ENCODE peak calls at places on chromosomes 2 and 18, in four cellular contexts. F, I, A and P are unnamed samples.
A peak's percentile ranks its signal among the peaks of the same experiment; 100 is the strongest.

GRCh38 chr2:85413592-85414421 is 3.6 kb upstream of the CAPG start:
- DNase-seq in A (peak; percentile 65), I (no peak), F (peak; percentile 46), P (peak; percentile 63)

GRCh38 chr2:110126926-110127325 is 11.3 kb upstream of the MALL start:
- DNase-seq in I (no peak), A (no peak), F (no peak), P (no peak)

GRCh38 chr2:142130111-142131015 is 453 bp downstream of the LRP1B start:
- DNase-seq in A (peak; percentile 74), I (peak; percentile 72), F (peak; percentile 51), P (peak; percentile 81)

GRCh38 chr2:101766871-101767739 is 69.6 kb downstream of the MAP4K4 start:
- DNase-seq in I (no peak), A (peak; percentile 79), F (peak; percentile 93), P (peak; percentile 90)

GRCh38 chr2:105593221-105593967 is 151.3 kb upstream of the NCK2 start:
- DNase-seq in I (peak; percentile 60), F (peak; percentile 2), A (peak; percentile 36), P (no peak)

GRCh38 chr2:110120171-110121051 is 4.8 kb upstream of the MALL start:
- DNase-seq in A (no peak), F (no peak), I (no peak), P (no peak)

GRCh38 chr2:128535928-128536327 is 217.3 kb upstream of the HS6ST1 start:
- DNase-seq in F (peak; percentile 94), A (peak; percentile 83), I (no peak), P (peak; percentile 89)

GRCh38 chr2:107730898-107731297 is 95.8 kb upstream of the RGPD4 start:
- DNase-seq in A (no peak), I (no peak), F (no peak), P (no peak)

GRCh38 chr2:163665817-163666216 is 70.0 kb downstream of the FIGN start:
- DNase-seq in I (no peak), A (no peak), F (peak; percentile 49), P (peak; percentile 71)

GRCh38 chr2:86293612-86294011 is 43.8 kb downstream of the REEP1 start:
- DNase-seq in I (no peak), F (no peak), A (no peak), P (no peak)

GRCh38 chr2:69576895-69577294 is 66.6 kb downstream of the AAK1 start:
- DNase-seq in I (no peak), F (no peak), A (no peak), P (no peak)

GRCh38 chr2:23524261-23524706 is 139.3 kb downstream of the KLHL29 start:
- DNase-seq in I (no peak), A (no peak), F (peak; percentile 62), P (peak; percentile 20)

GRCh38 chr2:168136392-168136977 is 110.9 kb downstream of the STK39 start:
- DNase-seq in I (no peak), F (peak; percentile 48), A (peak; percentile 65), P (peak; percentile 58)

GRCh38 chr2:172962824-172963223 is 112.8 kb upstream of the MAP3K20 start:
- DNase-seq in A (no peak), F (peak; percentile 78), I (no peak), P (peak; percentile 77)

GRCh38 chr2:7867858-7868257 is 814.0 kb upstream of the ID2 start:
- DNase-seq in F (no peak), A (no peak), I (no peak), P (no peak)

GRCh38 chr2:20457027-20457426 is 10.2 kb downstream of the RHOB start:
- DNase-seq in A (no peak), I (no peak), F (peak; percentile 65), P (peak; percentile 86)

GRCh38 chr2:54575379-54575888 is 119.3 kb downstream of the SPTBN1 start:
- DNase-seq in F (peak; percentile 49), I (no peak), A (peak; percentile 99), P (peak; percentile 61)

GRCh38 chr2:185242462-185242861 is 496.1 kb upstream of the FSIP2 start:
- DNase-seq in A (no peak), F (no peak), I (no peak), P (no peak)

GRCh38 chr18:79440728-79441127 is 45.0 kb downstream of the NFATC1 start:
- DNase-seq in I (no peak), A (no peak), F (no peak), P (no peak)
- H3K14ac ChIP-seq in I (no peak overlapping the region), A (no peak overlapping the region), F (no peak overlapping the region), P (no peak overlapping the region)

DNA sequence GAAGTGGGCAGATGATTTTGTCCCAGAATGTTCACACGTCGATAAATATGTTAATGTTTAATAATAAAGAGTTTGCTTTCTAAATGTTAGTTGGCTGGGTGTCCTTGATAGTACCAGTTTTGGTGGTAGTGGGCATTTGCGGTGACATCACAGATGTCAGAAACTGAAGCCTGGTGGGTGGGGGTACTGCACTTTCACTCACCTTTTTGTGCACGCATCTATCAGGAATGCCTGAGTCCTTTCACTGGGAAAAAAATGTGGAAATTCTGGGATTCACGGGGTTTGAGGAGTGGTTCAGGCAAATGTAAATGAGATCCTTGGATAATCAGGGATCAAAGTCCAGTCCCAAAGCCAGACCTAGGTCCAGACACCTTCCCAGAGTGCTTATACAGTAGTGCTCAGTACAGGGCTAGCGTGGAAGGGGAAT is 3.2 kb downstream of the EPAS1 start:
- DNase-seq in F (no peak), A (peak; percentile 60), I (no peak), P (no peak)
- H3K4me1 ChIP-seq in F (peaks cover 13% of the 10 kb centered on the region), A (peaks cover 26% of the 10 kb centered on the region), I (peaks cover 3% of the 10 kb centered on the region), P (peaks cover 21% of the 10 kb centered on the region)

GRCh38 chr2:10921525-10921924 is 9.8 kb downstream of the KCNF1 start:
- DNase-seq in I (no peak), F (no peak), A (no peak), P (no peak)
- H3K14ac ChIP-seq in I (no peak overlapping the region), F (no peak overlapping the region), A (no peak overlapping the region), P (no peak overlapping the region)

GRCh38 chr2:231928901-231929725 is 2.9 kb upstream of the NPPC start:
- DNase-seq in I (no peak), F (no peak), A (no peak), P (no peak)
- H3K4me1 ChIP-seq in I (no peaks in the 10 kb centered on the region), F (peaks cover 5% of the 10 kb centered on the region), A (peaks cover 14% of the 10 kb centered on the region), P (peaks cover 33% of the 10 kb centered on the region)

GRCh38 chr18:8800876-8801262 is 95.5 kb downstream of the MTCL1 start:
- DNase-seq in I (no peak), A (no peak), F (no peak), P (no peak)
- H3K14ac ChIP-seq in I (no peak overlapping the region), A (peak overlapping the region; percentile 73), F (peak overlapping the region; percentile 92), P (no peak overlapping the region)

GRCh38 chr2:174635747-174636399 is 38.3 kb upstream of the WIPF1 start:
- DNase-seq in F (peak; percentile 75), I (no peak), A (no peak), P (no peak)

GRCh38 chr2:174634130-174635014 is 36.8 kb upstream of the WIPF1 start:
- DNase-seq in F (peak; percentile 12), A (peak; percentile 80), I (no peak), P (peak; percentile 24)

GRCh38 chr2:174633621-174633927 is 36.0 kb upstream of the WIPF1 start:
- DNase-seq in I (no peak), A (no peak), F (no peak), P (no peak)

GRCh38 chr2:174636979-174637378 is 39.4 kb upstream of the WIPF1 start:
- DNase-seq in A (no peak), I (no peak), F (no peak), P (no peak)

GRCh38 chr2:174635015-174635593 is 37.5 kb upstream of the WIPF1 start:
- DNase-seq in A (peak; percentile 32), F (no peak), I (no peak), P (no peak)
- H3K4me1 ChIP-seq in A (peaks cover 23% of the 10 kb centered on the region), F (peaks cover 17% of the 10 kb centered on the region), I (peaks cover 3% of the 10 kb centered on the region), P (peaks cover 9% of the 10 kb centered on the region)

DNA sequence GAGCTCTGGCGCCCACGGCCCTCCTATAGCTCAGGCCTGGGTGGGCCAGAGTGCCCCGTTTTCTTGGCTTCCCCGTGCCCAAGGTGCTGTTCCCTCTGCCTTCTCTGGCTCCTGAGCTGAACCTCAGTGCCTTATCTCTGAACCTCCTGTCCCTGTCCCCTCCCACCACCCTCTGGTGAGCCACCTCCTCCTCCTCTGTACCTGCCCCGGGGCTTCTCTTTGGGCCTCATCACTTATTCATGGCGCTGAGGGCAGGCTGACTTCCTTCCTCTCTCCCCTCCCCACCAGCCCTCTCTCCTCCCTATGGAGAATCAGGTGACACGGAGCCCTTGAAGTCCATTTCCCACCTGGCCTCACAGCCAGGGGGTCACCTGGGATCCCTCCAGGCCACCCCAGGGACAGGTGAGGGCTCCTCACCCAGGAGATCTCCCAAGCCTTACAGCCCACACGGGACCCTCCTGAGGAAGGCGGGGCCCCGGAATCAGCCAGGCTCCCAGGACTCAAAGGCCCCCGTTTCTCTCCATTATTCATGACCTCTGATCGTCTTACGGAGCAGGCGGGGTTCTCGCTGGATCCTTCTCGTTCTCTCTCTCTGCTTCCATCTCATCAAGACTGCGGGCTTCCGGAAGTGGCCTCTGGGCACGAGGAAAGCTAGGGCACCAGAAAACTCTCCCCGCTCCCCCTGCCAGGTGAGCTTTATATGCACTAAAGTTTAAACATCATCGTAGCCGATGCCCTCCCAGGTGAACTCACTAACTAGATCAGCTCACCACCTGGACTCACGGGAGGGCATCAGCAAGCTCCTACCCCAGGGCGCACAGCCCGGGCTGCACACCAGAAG is at the start of gene LOXHD1:
- DNase-seq in A (no peak), I (peak; percentile 88), F (no peak), P (no peak)
- H3K14ac ChIP-seq in A (no peak within 1 kb of the TSS), I (peak within 1 kb of the TSS; percentile 37), F (no peak within 1 kb of the TSS), P (no peak within 1 kb of the TSS)

GRCh38 chr18:12765586-12765985 is 62.7 kb downstream of the PSMG2 start:
- DNase-seq in A (no peak), F (no peak), I (no peak), P (no peak)
- H3K4me1 ChIP-seq in A (peaks cover 2% of the 10 kb centered on the region), F (peaks cover 3% of the 10 kb centered on the region), I (no peaks in the 10 kb centered on the region), P (peaks cover 5% of the 10 kb centered on the region)